ENCODE peak calls at places on chromosome 21, in seven cellular contexts. W is IMR-90; T is NCI-H1436; D is A172; C is T follicular helper cell; N is LoVo; Z is activated naive CD8-positive, alpha-beta T cell treated with anti-CD3 and anti-CD28 coated beads for 36 hours. Y is an unnamed sample.

GRCh38 chr21:34889287-34889536 is 159.9 kb downstream of the RUNX1 start:
- DNase-seq in Z (peak), N (peak), W (peak), T (peak), D (peak), C (peak), Y (peak)

GRCh38 chr21:17798796-17799195 is 20.4 kb downstream of the C21orf91 start:
- DNase-seq in C (no peak), N (no peak), D (no peak), Z (no peak), T (no peak), W (no peak), Y (no peak)

GRCh38 chr21:45030637-45031218 is 43.7 kb upstream of the ADARB1 start:
- DNase-seq in D (no peak), W (no peak), C (no peak), Z (no peak), T (no peak), N (no peak), Y (no peak)

GRCh38 chr21:44293551-44294231 is 6.2 kb upstream of the PFKL start:
- DNase-seq in W (no peak), Z (no peak), N (no peak), T (no peak), D (no peak), C (no peak), Y (no peak)

GRCh38 chr21:26422138-26422537 is 150.9 kb downstream of the CYYR1 start:
- DNase-seq in C (no peak), Z (no peak), N (no peak), T (no peak), W (no peak), D (no peak), Y (no peak)

GRCh38 chr21:45365186-45365607 is 39.8 kb upstream of the COL18A1 start:
- DNase-seq in N (no peak), T (no peak), Z (no peak), C (no peak), W (no peak), D (no peak), Y (no peak)

GRCh38 chr21:35933466-35933865 is 126.9 kb downstream of the SETD4 start:
- DNase-seq in T (no peak), W (peak), N (no peak), D (peak), Z (no peak), C (no peak), Y (no peak)

GRCh38 chr21:28473530-28474225 is 519.0 kb downstream of the LTN1 start:
- DNase-seq in Z (no peak), W (peak), N (no peak), D (no peak), T (no peak), C (no peak), Y (no peak)

GRCh38 chr21:26148834-26149354 is 21.7 kb downstream of the APP start:
- DNase-seq in N (no peak), T (no peak), Z (no peak), C (no peak), D (no peak), W (peak), Y (no peak)

GRCh38 chr21:18222346-18222745 is 22.3 kb upstream of the CHODL start:
- DNase-seq in C (no peak), Z (no peak), D (no peak), T (no peak), W (no peak), N (no peak), Y (no peak)

GRCh38 chr21:43295016-43295958 is 126.5 kb downstream of the CRYAA start:
- DNase-seq in D (no peak), T (peak), N (no peak), W (peak), Z (no peak), C (no peak), Y (no peak)

GRCh38 chr21:45318556-45319341 is 31.1 kb upstream of the POFUT2 start:
- DNase-seq in C (no peak), Z (no peak), T (no peak), D (peak), W (peak), N (peak), Y (no peak)

GRCh38 chr21:43890042-43890441 is 25.0 kb downstream of the AGPAT3 start:
- DNase-seq in N (no peak), D (no peak), T (no peak), Z (no peak), W (no peak), C (no peak), Y (no peak)

GRCh38 chr21:46145840-46146691 is 9.3 kb downstream of the FTCD start:
- DNase-seq in W (no peak), Z (no peak), N (no peak), D (no peak), T (no peak), C (no peak), Y (no peak)

GRCh38 chr21:25283720-25284119 is 323.6 kb downstream of the MRPL39 start:
- DNase-seq in W (peak), C (no peak), N (no peak), D (peak), T (no peak), Z (no peak), Y (no peak)

GRCh38 chr21:46393451-46393940 is 65.2 kb upstream of the DIP2A start:
- DNase-seq in D (no peak), N (no peak), Z (no peak), C (no peak), T (no peak), W (no peak), Y (no peak)

GRCh38 chr21:43874085-43874785 is 9.2 kb downstream of the AGPAT3 start:
- DNase-seq in N (no peak), W (no peak), Z (no peak), C (no peak), T (no peak), D (no peak), Y (no peak)

GRCh38 chr21:38311765-38312164 is 55.0 kb downstream of the KCNJ15 start:
- DNase-seq in T (no peak), D (peak), C (no peak), Z (no peak), N (no peak), W (no peak), Y (no peak)

GRCh38 chr21:41573902-41574690 is 66.1 kb upstream of the TMPRSS2 start:
- DNase-seq in Z (no peak), N (no peak), D (no peak), W (no peak), T (no peak), C (no peak), Y (no peak)

GRCh38 chr21:37244506-37245083 is 22.5 kb downstream of the VPS26C start:
- DNase-seq in N (no peak), C (no peak), Z (peak), T (no peak), W (no peak), D (no peak), Y (no peak)